ENCODE peak calls at places on chromosomes 4 and X, in ten cellular contexts. One of them, this sample, is unnamed.

GRCh38 chr4:24118031-24118430 is 228.2 kb upstream of the PPARGC1A start:
- DNase-seq in OCI-LY7: no peak
- DNase-seq in mesendoderm: no peak
- DNase-seq in trophoblast cell: no peak
- DNase-seq in PC-3: no peak
- DNase-seq in lower lobe of right lung: no peak
- DNase-seq in AG10803: no peak
- DNase-seq in pancreas: no peak
- DNase-seq in uterus: no peak
- DNase-seq in esophagus squamous epithelium: no peak
- DNase-seq in this sample: no peak

GRCh38 chr4:47462799-47463234 is 685 bp downstream of the COMMD8 start:
- DNase-seq in PC-3: no peak
- DNase-seq in esophagus squamous epithelium: no peak
- DNase-seq in pancreas: no peak
- DNase-seq in OCI-LY7: peak; percentile 42
- DNase-seq in uterus: no peak
- DNase-seq in lower lobe of right lung: no peak
- DNase-seq in AG10803: no peak
- DNase-seq in trophoblast cell: no peak
- DNase-seq in mesendoderm: no peak
- DNase-seq in this sample: no peak

GRCh38 chr4:40525811-40526598 is 103.7 kb downstream of the RBM47 start:
- DNase-seq in AG10803: peak; percentile 92
- DNase-seq in OCI-LY7: no peak
- DNase-seq in uterus: peak; percentile 40
- DNase-seq in mesendoderm: peak; percentile 93
- DNase-seq in esophagus squamous epithelium: no peak
- DNase-seq in trophoblast cell: peak; percentile 76
- DNase-seq in PC-3: peak; percentile 72
- DNase-seq in pancreas: no peak
- DNase-seq in lower lobe of right lung: no peak
- DNase-seq in this sample: peak; percentile 78

GRCh38 chr4:139222215-139222614 is 45.2 kb upstream of the ELF2 start:
- DNase-seq in AG10803: no peak
- DNase-seq in pancreas: no peak
- DNase-seq in uterus: no peak
- DNase-seq in trophoblast cell: no peak
- DNase-seq in OCI-LY7: no peak
- DNase-seq in mesendoderm: no peak
- DNase-seq in esophagus squamous epithelium: no peak
- DNase-seq in lower lobe of right lung: no peak
- DNase-seq in PC-3: no peak
- DNase-seq in this sample: no peak

GRCh38 chr4:150867148-150867547 is 147.9 kb downstream of the LRBA start:
- DNase-seq in pancreas: no peak
- DNase-seq in trophoblast cell: peak; percentile 98
- DNase-seq in PC-3: peak; percentile 88
- DNase-seq in lower lobe of right lung: no peak
- DNase-seq in AG10803: peak; percentile 79
- DNase-seq in OCI-LY7: peak; percentile 83
- DNase-seq in mesendoderm: peak; percentile 87
- DNase-seq in esophagus squamous epithelium: no peak
- DNase-seq in uterus: peak; percentile 24
- DNase-seq in this sample: peak; percentile 83

GRCh38 chr4:183658362-183659028 is 490 bp downstream of the RWDD4 start:
- DNase-seq in pancreas: no peak
- DNase-seq in mesendoderm: peak; percentile 29
- DNase-seq in esophagus squamous epithelium: no peak
- DNase-seq in PC-3: peak; percentile 4
- DNase-seq in lower lobe of right lung: peak; percentile 50
- DNase-seq in trophoblast cell: no peak
- DNase-seq in OCI-LY7: peak; percentile 25
- DNase-seq in AG10803: peak; percentile 26
- DNase-seq in uterus: no peak
- DNase-seq in this sample: peak; percentile 13

GRCh38 chr4:142393127-142393526 is 453.0 kb downstream of the INPP4B start:
- DNase-seq in PC-3: no peak
- DNase-seq in uterus: no peak
- DNase-seq in trophoblast cell: no peak
- DNase-seq in lower lobe of right lung: no peak
- DNase-seq in pancreas: no peak
- DNase-seq in OCI-LY7: no peak
- DNase-seq in AG10803: no peak
- DNase-seq in esophagus squamous epithelium: no peak
- DNase-seq in mesendoderm: no peak
- DNase-seq in this sample: no peak

GRCh38 chr4:94489075-94489474 is 37.3 kb downstream of the PDLIM5 start:
- DNase-seq in AG10803: no peak
- DNase-seq in pancreas: no peak
- DNase-seq in OCI-LY7: no peak
- DNase-seq in mesendoderm: no peak
- DNase-seq in uterus: no peak
- DNase-seq in PC-3: no peak
- DNase-seq in trophoblast cell: peak; percentile 83
- DNase-seq in lower lobe of right lung: no peak
- DNase-seq in esophagus squamous epithelium: no peak
- DNase-seq in this sample: peak; percentile 65

GRCh38 chrX:72475338-72475737 is 97.3 kb downstream of the HDAC8 start:
- DNase-seq in PC-3: peak; percentile 35
- DNase-seq in pancreas: no peak
- DNase-seq in trophoblast cell: peak; percentile 26
- DNase-seq in mesendoderm: peak; percentile 76
- DNase-seq in lower lobe of right lung: no peak
- DNase-seq in AG10803: no peak
- DNase-seq in esophagus squamous epithelium: no peak
- DNase-seq in uterus: no peak
- DNase-seq in OCI-LY7: no peak
- DNase-seq in this sample: peak; percentile 13

GRCh38 chr4:73853246-73853704 is at the start of gene PF4V1:
- DNase-seq in trophoblast cell: no peak
- DNase-seq in lower lobe of right lung: peak; percentile 50
- DNase-seq in mesendoderm: peak; percentile 13
- DNase-seq in PC-3: no peak
- DNase-seq in uterus: no peak
- DNase-seq in esophagus squamous epithelium: no peak
- DNase-seq in pancreas: peak; percentile 65
- DNase-seq in OCI-LY7: no peak
- DNase-seq in AG10803: no peak
- DNase-seq in this sample: no peak

GRCh38 chr4:73853718-73854473 is 800 bp downstream of the PF4V1 start:
- DNase-seq in esophagus squamous epithelium: no peak
- DNase-seq in trophoblast cell: no peak
- DNase-seq in OCI-LY7: no peak
- DNase-seq in uterus: no peak
- DNase-seq in mesendoderm: no peak
- DNase-seq in lower lobe of right lung: no peak
- DNase-seq in AG10803: no peak
- DNase-seq in PC-3: no peak
- DNase-seq in pancreas: peak; percentile 39
- DNase-seq in this sample: no peak

GRCh38 chr4:73851293-73851692 is 1.8 kb upstream of the PF4V1 start:
- DNase-seq in trophoblast cell: no peak
- DNase-seq in uterus: no peak
- DNase-seq in lower lobe of right lung: no peak
- DNase-seq in PC-3: no peak
- DNase-seq in pancreas: no peak
- DNase-seq in OCI-LY7: no peak
- DNase-seq in mesendoderm: no peak
- DNase-seq in esophagus squamous epithelium: no peak
- DNase-seq in AG10803: no peak
- DNase-seq in this sample: no peak

GRCh38 chr4:73850261-73850970 is 2.7 kb upstream of the PF4V1 start:
- DNase-seq in AG10803: no peak
- DNase-seq in PC-3: peak; percentile 54
- DNase-seq in uterus: no peak
- DNase-seq in mesendoderm: no peak
- DNase-seq in trophoblast cell: no peak
- DNase-seq in OCI-LY7: no peak
- DNase-seq in esophagus squamous epithelium: no peak
- DNase-seq in lower lobe of right lung: no peak
- DNase-seq in pancreas: no peak
- DNase-seq in this sample: peak; percentile 61

GRCh38 chr4:73852771-73853170 is 325 bp upstream of the PF4V1 start:
- DNase-seq in PC-3: no peak
- DNase-seq in lower lobe of right lung: no peak
- DNase-seq in AG10803: no peak
- DNase-seq in pancreas: no peak
- DNase-seq in uterus: no peak
- DNase-seq in trophoblast cell: no peak
- DNase-seq in mesendoderm: no peak
- DNase-seq in esophagus squamous epithelium: no peak
- DNase-seq in OCI-LY7: no peak
- DNase-seq in this sample: no peak
- H3K4me3 ChIP-seq in PC-3: no peak overlapping the region
- H3K4me3 ChIP-seq in lower lobe of right lung: no peak overlapping the region
- H3K4me3 ChIP-seq in AG10803: no peak overlapping the region
- H3K4me3 ChIP-seq in pancreas: no peak overlapping the region
- H3K4me3 ChIP-seq in uterus: no peak overlapping the region
- H3K4me3 ChIP-seq in trophoblast cell: no peak overlapping the region
- H3K4me3 ChIP-seq in mesendoderm: no peak overlapping the region
- H3K4me3 ChIP-seq in esophagus squamous epithelium: no peak overlapping the region
- H3K4me3 ChIP-seq in OCI-LY7: no peak overlapping the region
- H3K4me3 ChIP-seq in this sample: no peak overlapping the region

GRCh38 chr4:56843421-56843899 is 22.0 kb upstream of the SPINK2 start:
- DNase-seq in mesendoderm: peak; percentile 48
- DNase-seq in lower lobe of right lung: peak; percentile 51
- DNase-seq in AG10803: no peak
- DNase-seq in PC-3: no peak
- DNase-seq in pancreas: no peak
- DNase-seq in trophoblast cell: no peak
- DNase-seq in uterus: no peak
- DNase-seq in esophagus squamous epithelium: no peak
- DNase-seq in OCI-LY7: no peak
- DNase-seq in this sample: peak; percentile 43
- H3K4me3 ChIP-seq in mesendoderm: no peak overlapping the region
- H3K4me3 ChIP-seq in lower lobe of right lung: no peak overlapping the region
- H3K4me3 ChIP-seq in AG10803: no peak overlapping the region
- H3K4me3 ChIP-seq in PC-3: no peak overlapping the region
- H3K4me3 ChIP-seq in pancreas: no peak overlapping the region
- H3K4me3 ChIP-seq in trophoblast cell: peak overlapping the region; percentile 2
- H3K4me3 ChIP-seq in uterus: no peak overlapping the region
- H3K4me3 ChIP-seq in esophagus squamous epithelium: no peak overlapping the region
- H3K4me3 ChIP-seq in OCI-LY7: no peak overlapping the region
- H3K4me3 ChIP-seq in this sample: peak overlapping the region; percentile 12

GRCh38 chrX:129697204-129697829 is 41.5 kb upstream of the XPNPEP2 start:
- DNase-seq in mesendoderm: no peak
- DNase-seq in AG10803: no peak
- DNase-seq in OCI-LY7: peak; percentile 18
- DNase-seq in trophoblast cell: no peak
- DNase-seq in pancreas: no peak
- DNase-seq in lower lobe of right lung: no peak
- DNase-seq in esophagus squamous epithelium: no peak
- DNase-seq in uterus: no peak
- DNase-seq in PC-3: peak; percentile 23
- DNase-seq in this sample: no peak
- H3K4me3 ChIP-seq in mesendoderm: no peak overlapping the region
- H3K4me3 ChIP-seq in AG10803: no peak overlapping the region
- H3K4me3 ChIP-seq in OCI-LY7: no peak overlapping the region
- H3K4me3 ChIP-seq in trophoblast cell: no peak overlapping the region
- H3K4me3 ChIP-seq in pancreas: no peak overlapping the region
- H3K4me3 ChIP-seq in lower lobe of right lung: no peak overlapping the region
- H3K4me3 ChIP-seq in esophagus squamous epithelium: no peak overlapping the region
- H3K4me3 ChIP-seq in uterus: no peak overlapping the region
- H3K4me3 ChIP-seq in PC-3: no peak overlapping the region
- H3K4me3 ChIP-seq in this sample: no peak overlapping the region

GRCh38 chr4:6200922-6201362 is 593 bp upstream of the JAKMIP1 start:
- DNase-seq in mesendoderm: peak; percentile 53
- DNase-seq in lower lobe of right lung: no peak
- DNase-seq in pancreas: peak; percentile 82
- DNase-seq in OCI-LY7: peak; percentile 31
- DNase-seq in esophagus squamous epithelium: no peak
- DNase-seq in AG10803: no peak
- DNase-seq in PC-3: peak; percentile 76
- DNase-seq in uterus: no peak
- DNase-seq in trophoblast cell: no peak
- DNase-seq in this sample: peak; percentile 2

GRCh38 chr4:6199344-6199921 is 916 bp downstream of the JAKMIP1 start:
- DNase-seq in trophoblast cell: no peak
- DNase-seq in PC-3: no peak
- DNase-seq in lower lobe of right lung: no peak
- DNase-seq in mesendoderm: peak; percentile 42
- DNase-seq in uterus: no peak
- DNase-seq in pancreas: no peak
- DNase-seq in OCI-LY7: no peak
- DNase-seq in AG10803: no peak
- DNase-seq in esophagus squamous epithelium: no peak
- DNase-seq in this sample: no peak

GRCh38 chr4:6198768-6199343 is 1.5 kb downstream of the JAKMIP1 start:
- DNase-seq in uterus: no peak
- DNase-seq in pancreas: peak; percentile 78
- DNase-seq in esophagus squamous epithelium: no peak
- DNase-seq in mesendoderm: peak; percentile 96
- DNase-seq in trophoblast cell: no peak
- DNase-seq in lower lobe of right lung: no peak
- DNase-seq in AG10803: no peak
- DNase-seq in OCI-LY7: no peak
- DNase-seq in PC-3: no peak
- DNase-seq in this sample: no peak

GRCh38 chr4:6201580-6202091 is 1.3 kb upstream of the JAKMIP1 start:
- DNase-seq in esophagus squamous epithelium: no peak
- DNase-seq in AG10803: no peak
- DNase-seq in pancreas: no peak
- DNase-seq in uterus: no peak
- DNase-seq in mesendoderm: peak; percentile 78
- DNase-seq in trophoblast cell: no peak
- DNase-seq in lower lobe of right lung: no peak
- DNase-seq in OCI-LY7: peak; percentile 75
- DNase-seq in PC-3: no peak
- DNase-seq in this sample: no peak

DNA sequence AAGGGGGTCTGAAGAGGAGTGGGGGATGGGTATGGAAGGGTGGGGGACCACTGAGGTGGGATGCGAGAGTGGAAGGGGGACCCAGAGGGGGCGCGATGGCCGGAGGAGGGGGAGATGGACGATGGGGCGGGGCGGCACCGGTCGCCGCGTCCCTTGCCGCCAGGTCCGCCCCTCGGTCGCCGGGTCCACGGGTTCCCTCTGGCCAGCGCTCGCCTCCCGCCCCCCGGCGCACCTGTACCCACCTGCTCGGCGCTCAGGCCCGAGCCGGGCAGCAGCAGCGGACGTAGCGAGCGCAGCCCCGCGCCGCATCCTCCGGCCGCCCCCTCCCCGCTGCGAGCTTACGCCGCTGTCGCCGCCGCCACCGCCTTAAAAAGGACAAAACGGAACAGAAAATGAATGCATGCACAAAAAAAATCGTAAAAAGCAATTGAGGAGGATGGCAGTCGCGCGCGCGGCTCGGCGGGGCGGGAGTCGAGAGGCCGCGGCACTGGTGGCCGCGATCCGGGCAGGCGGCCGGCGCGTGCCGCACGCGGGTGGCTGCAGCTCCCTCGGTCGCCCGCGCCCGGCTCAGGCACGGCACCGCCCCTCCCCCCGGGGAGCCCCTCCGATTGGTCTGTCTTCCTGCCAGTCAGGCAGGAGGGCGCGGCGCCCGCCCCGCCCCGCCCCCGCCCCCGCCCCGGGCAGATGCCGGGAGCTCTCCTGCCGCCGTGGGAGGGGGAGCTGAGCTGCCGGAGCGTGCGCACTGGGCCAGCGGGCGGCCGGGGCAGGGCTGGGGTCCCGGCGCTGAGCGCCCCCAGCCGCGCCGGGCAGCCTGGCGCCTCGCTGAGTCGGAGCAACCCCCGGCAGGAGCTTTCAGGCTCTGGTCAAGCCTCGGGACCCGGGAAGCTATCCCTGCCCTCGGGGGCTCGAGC is at the start of gene JAKMIP1:
- DNase-seq in lower lobe of right lung: peak; percentile 77
- DNase-seq in PC-3: peak; percentile 67
- DNase-seq in pancreas: peak; percentile 90
- DNase-seq in mesendoderm: peak; percentile 82
- DNase-seq in esophagus squamous epithelium: no peak
- DNase-seq in OCI-LY7: peak; percentile 84
- DNase-seq in uterus: peak; percentile 42
- DNase-seq in AG10803: peak; percentile 33
- DNase-seq in trophoblast cell: peak; percentile 46
- DNase-seq in this sample: no peak
- H3K4me3 ChIP-seq in lower lobe of right lung: peak within 1 kb of the TSS; percentile 64
- H3K4me3 ChIP-seq in PC-3: peak within 1 kb of the TSS; percentile 67
- H3K4me3 ChIP-seq in pancreas: peak within 1 kb of the TSS; percentile 62
- H3K4me3 ChIP-seq in mesendoderm: peak within 1 kb of the TSS; percentile 86
- H3K4me3 ChIP-seq in esophagus squamous epithelium: peak within 1 kb of the TSS; percentile 53
- H3K4me3 ChIP-seq in OCI-LY7: peak within 1 kb of the TSS; percentile 83
- H3K4me3 ChIP-seq in uterus: peak within 1 kb of the TSS; percentile 32
- H3K4me3 ChIP-seq in AG10803: no peak within 1 kb of the TSS
- H3K4me3 ChIP-seq in trophoblast cell: peak within 1 kb of the TSS; percentile 71
- H3K4me3 ChIP-seq in this sample: peak within 1 kb of the TSS; percentile 3